ENCODE peak calls at places on chromosomes 11 and 22, in seven cellular contexts. B is CD8-positive, alpha-beta T cell; R is HCT116; H is AG10803; V is NB4; P is lower leg skin; Y is adrenal gland. F is an unnamed sample.

GRCh38 chr11:95067828-95068244 is 1.1 kb downstream of the SRSF8 start:
- DNase-seq in R (no peak), V (no peak), Y (no peak), B (peak), H (peak), P (peak), F (no peak)

GRCh38 chr11:110305169-110306018 is 9.0 kb upstream of the RDX start:
- DNase-seq in B (no peak), R (no peak), V (no peak), H (peak), Y (no peak), P (no peak), F (no peak)

GRCh38 chr22:25368271-25368670 is 148.8 kb downstream of the CRYBB2 start:
- DNase-seq in R (no peak), Y (peak), B (no peak), H (peak), V (peak), P (no peak), F (peak)

GRCh38 chr11:44752727-44753126 is 26.0 kb downstream of the TSPAN18 start:
- DNase-seq in P (no peak), Y (no peak), R (no peak), H (peak), B (no peak), V (no peak), F (no peak)

GRCh38 chr11:61626580-61627380 is 45.9 kb upstream of the SYT7 start:
- DNase-seq in B (no peak), V (no peak), P (no peak), Y (no peak), R (no peak), H (no peak), F (no peak)

GRCh38 chr11:75403037-75403436 is 3.7 kb downstream of the RPS3 start:
- DNase-seq in P (no peak), H (no peak), Y (no peak), B (no peak), R (no peak), V (peak), F (no peak)

GRCh38 chr11:129968611-129969419 is 33.8 kb downstream of the PRDM10 start:
- DNase-seq in Y (no peak), H (no peak), R (no peak), V (peak), P (peak), B (no peak), F (no peak)

GRCh38 chr11:94574193-94574961 is 7.2 kb downstream of the PIWIL4 start:
- DNase-seq in V (peak), R (no peak), B (no peak), Y (no peak), P (no peak), H (peak), F (no peak)

GRCh38 chr22:17131686-17132085 is 10.5 kb upstream of the TMEM121B start:
- DNase-seq in Y (no peak), B (no peak), R (no peak), P (no peak), H (no peak), V (no peak), F (peak)

GRCh38 chr11:11077898-11078297 is 220.0 kb upstream of the ZBED5 start:
- DNase-seq in Y (no peak), V (no peak), P (no peak), B (no peak), R (no peak), H (no peak), F (no peak)

GRCh38 chr22:32810241-32811133 is 9.0 kb downstream of the TIMP3 start:
- DNase-seq in B (no peak), V (no peak), P (no peak), Y (no peak), H (no peak), R (no peak), F (no peak)

GRCh38 chr11:46380340-46381045 is 976 bp upstream of the MDK start:
- DNase-seq in H (peak), Y (peak), B (peak), P (peak), R (no peak), V (peak), F (peak)

GRCh38 chr11:26623076-26623666 is 51.1 kb upstream of the MUC15 start:
- DNase-seq in Y (no peak), B (no peak), H (peak), V (no peak), P (no peak), R (no peak), F (no peak)

GRCh38 chr11:1573847-1574255 is 1.8 kb upstream of the DUSP8 start:
- DNase-seq in B (no peak), V (no peak), H (no peak), R (peak), P (no peak), Y (no peak), F (no peak)

GRCh38 chr11:1573077-1573846 is 1.2 kb upstream of the DUSP8 start:
- DNase-seq in P (no peak), H (no peak), Y (no peak), V (no peak), R (no peak), B (peak), F (no peak)

GRCh38 chr11:1572200-1573076 is at the start of gene DUSP8:
- DNase-seq in R (peak), Y (peak), B (peak), V (no peak), P (peak), H (peak), F (peak)

GRCh38 chr11:1576825-1577224 is 4.8 kb upstream of the DUSP8 start:
- DNase-seq in P (no peak), R (no peak), V (no peak), B (no peak), Y (no peak), H (no peak), F (no peak)

DNA sequence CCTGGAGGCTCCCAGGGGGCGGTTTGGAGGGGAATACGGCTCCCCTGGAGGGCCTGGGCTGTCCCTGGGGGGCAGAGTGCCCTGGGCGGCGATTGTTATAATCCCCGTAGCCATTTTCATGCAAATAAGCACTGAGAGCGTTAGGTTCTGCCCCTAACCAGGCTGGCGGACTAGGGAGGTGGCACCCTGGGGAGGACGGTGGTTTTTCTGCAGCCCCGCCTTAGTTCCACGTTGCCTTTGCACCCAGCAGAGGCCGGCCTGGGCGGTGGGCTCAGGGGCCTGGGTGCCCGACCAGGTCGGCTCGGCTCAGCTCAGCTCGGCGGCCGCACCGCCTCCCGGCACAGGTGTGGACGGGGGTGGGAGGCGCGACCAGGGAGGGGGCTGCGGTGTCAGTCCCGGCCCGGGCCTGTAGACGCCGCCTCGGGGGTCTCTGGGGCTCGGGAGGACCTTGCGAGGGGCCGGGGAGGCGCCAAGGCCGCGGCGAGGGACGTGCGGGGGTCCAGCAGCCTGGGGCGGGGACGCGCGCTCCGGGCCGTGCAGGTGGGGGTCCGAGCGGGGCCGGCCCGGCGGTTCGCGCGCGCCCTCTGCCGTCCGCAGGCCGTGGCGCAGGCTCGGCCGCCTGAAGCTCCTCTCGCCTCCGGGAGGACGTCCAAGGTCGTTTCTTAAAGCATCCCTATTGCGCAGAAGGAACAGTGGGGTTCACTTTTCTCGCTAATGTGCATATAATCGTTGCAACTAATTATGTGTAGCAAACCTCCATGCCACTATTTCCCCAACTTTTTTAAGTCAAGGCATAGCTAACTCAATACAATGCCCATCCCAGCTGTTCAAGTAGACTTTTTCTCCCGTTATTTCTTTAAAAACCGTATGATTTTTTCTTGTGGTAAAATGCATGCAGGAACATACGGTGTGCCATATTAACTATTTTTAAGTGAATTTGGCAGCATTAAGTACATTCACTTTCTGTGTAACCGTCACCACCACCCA is 2.5 kb upstream of the DUSP8 start:
- DNase-seq in B (peak), P (no peak), H (peak), Y (peak), R (no peak), V (peak), F (peak)
- TF ChIP-seq CTCF in B (peak), P (no peak), H (peak), Y (peak), R (peak), V (peak), F (peak)

DNA sequence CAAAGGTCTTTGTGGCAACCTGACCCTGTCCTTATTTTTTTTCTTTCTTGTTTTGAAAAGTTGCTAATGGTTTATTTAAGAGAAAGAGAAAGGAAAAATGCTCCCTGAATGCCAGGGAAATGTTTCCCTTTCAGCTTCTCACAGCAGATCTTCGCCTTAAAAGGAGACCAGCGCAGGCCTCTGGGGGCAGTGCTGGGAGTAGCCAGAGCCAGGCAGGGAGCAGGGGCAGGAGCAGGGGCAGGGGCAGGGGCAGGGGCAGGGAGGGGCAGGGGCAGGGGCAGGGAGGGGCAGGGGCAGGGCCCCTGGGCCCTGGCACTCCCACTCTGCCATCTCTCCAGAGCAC is 5.1 kb downstream of the MOB2 start:
- DNase-seq in H (no peak), R (no peak), V (no peak), B (no peak), P (no peak), Y (no peak), F (peak)
- TF ChIP-seq CTCF in H (no peak), R (no peak), V (no peak), B (no peak), P (no peak), Y (no peak), F (no peak)

DNA sequence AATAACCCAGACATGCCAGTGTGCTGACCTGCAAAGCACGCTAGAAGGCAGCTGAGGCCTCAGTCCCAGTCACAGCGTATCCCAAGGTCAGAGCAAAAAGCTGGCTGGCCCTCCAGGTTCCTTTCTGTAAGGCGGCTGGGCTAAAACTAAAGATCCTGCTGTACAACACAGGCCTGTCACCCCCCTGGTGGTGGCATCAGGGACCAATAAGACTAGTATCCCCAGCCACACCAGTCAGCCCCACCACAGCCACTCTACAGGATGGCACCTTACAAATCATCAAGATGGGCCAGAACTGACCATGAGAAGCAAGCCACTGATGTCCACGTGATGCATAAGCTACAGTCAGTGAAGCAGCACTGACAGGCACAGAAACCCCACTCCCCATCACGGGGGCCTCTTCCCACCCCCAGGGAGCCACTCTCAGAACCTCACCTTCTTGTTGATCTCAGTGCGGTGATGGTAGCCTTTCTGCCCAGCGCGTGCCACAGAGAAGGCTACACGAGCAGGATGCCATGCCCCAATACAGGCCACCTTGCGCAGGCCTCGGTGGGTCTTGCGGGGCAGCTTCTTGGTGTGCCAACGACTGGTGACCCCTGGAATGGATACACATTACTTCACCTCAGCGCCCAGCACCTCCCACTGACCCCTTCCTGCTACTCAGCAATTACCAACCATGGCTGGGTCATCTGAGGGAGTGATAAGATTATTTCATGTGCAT is 5.0 kb downstream of the RPL3 start:
- DNase-seq in V (no peak), Y (peak), H (no peak), P (no peak), R (no peak), B (no peak), F (peak)
- TF ChIP-seq CTCF in V (no peak), Y (peak), H (peak), P (no peak), R (peak), B (no peak), F (peak)

DNA sequence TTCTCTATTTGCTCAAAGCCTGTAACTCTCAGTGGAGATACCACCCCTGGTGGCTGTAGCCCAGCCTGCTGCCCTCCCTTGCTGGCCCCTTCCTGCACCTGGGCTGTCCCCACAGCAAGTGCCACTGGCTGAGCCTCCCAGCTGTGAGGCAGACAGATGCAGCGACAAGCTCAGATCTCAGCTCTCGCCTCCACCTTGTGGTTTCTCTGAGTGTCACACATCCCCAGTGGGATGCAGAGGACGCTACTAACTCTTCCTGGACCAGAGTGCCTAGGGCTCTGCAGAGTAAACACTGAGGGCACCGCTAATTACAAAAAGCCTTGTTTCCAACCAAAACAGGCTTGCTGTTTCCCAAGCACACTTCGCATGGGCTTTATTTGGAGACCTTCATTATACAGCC is 8.9 kb downstream of the YPEL1 start:
- DNase-seq in Y (no peak), B (no peak), H (no peak), V (peak), P (no peak), R (peak), F (peak)
- TF ChIP-seq CTCF in Y (no peak), B (peak), H (peak), V (peak), P (no peak), R (peak), F (peak)

GRCh38 chr11:134725211-134725610 is 313.2 kb upstream of the B3GAT1 start:
- DNase-seq in V (no peak), R (no peak), Y (no peak), B (no peak), H (no peak), P (peak), F (no peak)

GRCh38 chr11:134727636-134728035 is 315.6 kb upstream of the B3GAT1 start:
- DNase-seq in H (no peak), Y (no peak), R (no peak), B (no peak), V (no peak), P (peak), F (no peak)

GRCh38 chr11:134727204-134727603 is 315.2 kb upstream of the B3GAT1 start:
- DNase-seq in R (peak), P (peak), V (peak), Y (no peak), H (no peak), B (no peak), F (no peak)

GRCh38 chr11:134724779-134725140 is 312.7 kb upstream of the B3GAT1 start:
- DNase-seq in B (no peak), H (no peak), R (no peak), Y (no peak), P (peak), V (no peak), F (no peak)

GRCh38 chr11:134725939-134726639 is 314.0 kb upstream of the B3GAT1 start:
- DNase-seq in H (no peak), B (no peak), P (no peak), Y (no peak), R (peak), V (no peak), F (no peak)
- TF ChIP-seq CTCF in H (no peak), B (no peak), P (no peak), Y (no peak), R (peak), V (no peak), F (peak)